ENCODE peak calls at places on chromosomes 3 and 15, in ten cellular contexts. S is H9, Y is mesothelial cell of epicardium, N is bronchial epithelial cell, V is HCT116, G is GM13977, K is thyroid gland, O is dorsolateral prefrontal cortex, R is lower leg skin, T is hepatocyte. D is an unnamed sample.

GRCh38 chr15:101359365-101359947 is 64.4 kb upstream of the SNRPA1 start:
- DNase-seq in V (no peak), O (peak), T (no peak), N (peak), R (peak), K (no peak), Y (peak), G (no peak), S (no peak), D (no peak)

GRCh38 chr3:142098974-142099373 is 50.4 kb downstream of the TFDP2 start:
- DNase-seq in Y (no peak), T (no peak), O (no peak), R (no peak), G (no peak), N (peak), K (no peak), S (no peak), V (no peak), D (no peak)

GRCh38 chr3:72494076-72495000 is 353.9 kb downstream of the SHQ1 start:
- DNase-seq in R (no peak), K (no peak), S (no peak), N (no peak), G (no peak), O (no peak), T (no peak), V (no peak), Y (no peak), D (no peak)

GRCh38 chr3:133694288-133695268 is 32.8 kb upstream of the TOPBP1 start:
- DNase-seq in Y (no peak), R (no peak), O (no peak), N (no peak), S (no peak), G (no peak), V (no peak), T (no peak), K (no peak), D (no peak)

GRCh38 chr3:12935861-12936830 is 94.8 kb upstream of the RPL32 start:
- DNase-seq in T (no peak), V (no peak), R (no peak), N (no peak), Y (no peak), O (no peak), K (no peak), G (no peak), S (no peak), D (no peak)

GRCh38 chr3:141798455-141798854 is 35.2 kb downstream of the GRK7 start:
- DNase-seq in N (no peak), Y (no peak), K (peak), R (no peak), V (no peak), T (no peak), G (no peak), S (no peak), O (no peak), D (no peak)

GRCh38 chr3:38542401-38543298 is 46.5 kb downstream of the EXOG start:
- DNase-seq in O (no peak), K (no peak), S (no peak), R (peak), N (no peak), G (no peak), T (no peak), Y (no peak), V (no peak), D (no peak)

GRCh38 chr3:71055602-71056001 is 527.9 kb downstream of the FOXP1 start:
- DNase-seq in Y (no peak), V (no peak), R (no peak), T (no peak), O (no peak), G (no peak), K (no peak), S (no peak), N (peak), D (no peak)

GRCh38 chr3:142850395-142851023 is 38.4 kb downstream of the PCOLCE2 start:
- DNase-seq in Y (no peak), T (peak), N (peak), O (no peak), K (no peak), R (no peak), S (no peak), G (no peak), V (peak), D (no peak)

GRCh38 chr15:79702621-79703020 is 194.2 kb downstream of the MTHFS start:
- DNase-seq in K (no peak), O (no peak), Y (no peak), V (no peak), S (no peak), G (no peak), N (no peak), T (no peak), R (no peak), D (no peak)

GRCh38 chr3:170815930-170816329 is 54.1 kb downstream of the RPL22L1 start:
- DNase-seq in Y (no peak), O (no peak), G (no peak), T (no peak), S (no peak), N (no peak), K (no peak), R (no peak), V (no peak), D (no peak)

GRCh38 chr3:179768080-179768479 is 115.2 kb downstream of the USP13 start:
- DNase-seq in S (peak), T (peak), N (peak), V (no peak), K (peak), Y (no peak), G (no peak), R (no peak), O (peak), D (no peak)

GRCh38 chr15:29135702-29136426 is 133.8 kb downstream of the NSMCE3 start:
- DNase-seq in O (no peak), Y (no peak), R (no peak), N (no peak), V (no peak), T (no peak), K (no peak), S (peak), G (no peak), D (no peak)

GRCh38 chr15:41546846-41547786 is 3.1 kb upstream of the RPAP1 start:
- DNase-seq in Y (no peak), G (no peak), S (no peak), O (no peak), V (peak), K (no peak), T (no peak), N (peak), R (no peak), D (no peak)

GRCh38 chr3:51530485-51530884 is 8.0 kb upstream of the RAD54L2 start:
- DNase-seq in O (no peak), G (no peak), Y (no peak), R (no peak), S (no peak), K (no peak), N (no peak), T (no peak), V (no peak), D (no peak)

GRCh38 chr3:114569186-114569585 is 275.4 kb downstream of the TIGIT start:
- DNase-seq in O (no peak), R (no peak), V (no peak), N (peak), S (no peak), Y (no peak), K (no peak), T (no peak), G (no peak), D (no peak)

GRCh38 chr15:62912808-62913207 is 129.7 kb upstream of the TPM1 start:
- DNase-seq in T (no peak), K (peak), V (no peak), Y (no peak), G (no peak), R (no peak), O (no peak), N (no peak), S (peak), D (no peak)

GRCh38 chr15:54500330-54500729 is 522.1 kb downstream of the UNC13C start:
- DNase-seq in O (no peak), R (no peak), G (no peak), V (no peak), N (no peak), T (no peak), Y (no peak), S (no peak), K (no peak), D (no peak)

GRCh38 chr3:175342196-175342595 is 483.1 kb downstream of the NAALADL2 start:
- DNase-seq in G (no peak), O (no peak), T (no peak), Y (no peak), S (no peak), R (no peak), N (no peak), K (no peak), V (no peak), D (no peak)

GRCh38 chr3:183252973-183253363 is at the start of gene B3GNT5:
- DNase-seq in N (peak), K (peak), S (peak), R (peak), Y (no peak), G (no peak), V (peak), O (no peak), T (peak), D (no peak)

GRCh38 chr3:124275421-124275820 is 283.5 kb upstream of the ROPN1 start:
- DNase-seq in K (no peak), V (no peak), O (peak), G (no peak), N (no peak), S (no peak), Y (no peak), T (no peak), R (peak), D (no peak)

GRCh38 chr3:187242435-187242834 is 45.1 kb downstream of the RTP1 start:
- DNase-seq in T (no peak), O (no peak), V (no peak), Y (no peak), S (no peak), G (no peak), N (no peak), R (no peak), K (no peak), D (no peak)

GRCh38 chr3:144424606-144425005 is 453.0 kb downstream of the DIPK2A start:
- DNase-seq in V (no peak), G (no peak), N (peak), O (no peak), S (no peak), K (peak), R (no peak), T (no peak), Y (no peak), D (no peak)

GRCh38 chr3:49895791-49896190 is 7.9 kb downstream of the MST1R start:
- DNase-seq in G (no peak), Y (no peak), O (no peak), N (no peak), K (no peak), V (no peak), S (no peak), T (no peak), R (no peak), D (no peak)

DNA sequence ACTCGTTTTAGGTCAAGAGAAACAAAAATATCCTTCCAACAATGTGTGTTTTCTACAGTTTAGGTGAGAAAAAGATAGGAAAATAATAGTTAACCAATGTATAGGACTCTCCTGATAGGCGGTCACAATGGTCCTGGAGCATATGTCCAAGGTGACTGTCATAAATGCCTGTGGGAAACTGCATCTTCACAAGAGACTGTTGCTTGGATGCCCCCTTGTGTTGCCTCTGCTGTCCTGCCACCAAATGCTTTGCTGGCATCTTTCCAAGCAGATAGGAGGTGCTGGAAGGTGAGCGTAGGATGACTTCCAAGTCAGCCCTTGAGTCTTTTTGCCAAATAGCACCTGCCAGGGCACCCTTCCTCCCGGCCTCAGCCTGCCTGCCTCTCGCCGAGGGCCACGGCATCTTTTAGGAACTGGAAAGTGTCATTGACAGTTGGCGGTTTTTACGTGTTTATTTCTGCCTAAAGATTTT is 24.1 kb upstream of the SACM1L start:
- DNase-seq in N (peak), K (peak), G (peak), S (peak), T (peak), Y (no peak), R (no peak), V (peak), O (no peak), D (peak)
- TF ChIP-seq CTCF in N (peak), K (peak), G (peak), S (peak), T (peak), Y (no peak), R (no peak), V (peak), O (peak), D (peak)

DNA sequence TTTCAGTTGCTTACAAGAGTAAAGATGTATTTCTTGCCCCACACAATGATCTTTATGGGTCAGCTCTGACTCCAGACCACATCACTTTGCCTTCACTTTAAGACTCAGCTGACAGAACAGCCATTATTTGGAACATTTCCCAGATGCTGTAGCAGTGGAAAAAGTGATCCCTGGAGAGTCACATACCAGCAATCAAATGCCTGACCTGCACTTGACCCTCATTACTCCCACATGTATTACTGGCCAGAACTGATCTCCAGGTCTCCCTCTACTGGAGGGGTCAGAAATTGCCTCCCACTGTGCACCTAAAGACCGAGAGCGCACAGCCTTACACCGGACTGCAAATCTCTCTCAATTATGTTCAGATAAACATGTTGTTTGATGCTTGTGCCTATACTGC is 88.6 kb upstream of the ZNF385D start:
- DNase-seq in S (no peak), R (no peak), Y (no peak), T (peak), N (peak), V (no peak), O (no peak), G (no peak), K (peak), D (no peak)
- TF ChIP-seq CTCF in S (peak), R (no peak), Y (no peak), T (peak), N (peak), V (peak), O (no peak), G (no peak), K (no peak), D (no peak)

GRCh38 chr3:129004639-129005295 is 3.7 kb downstream of the EFCC1 start:
- DNase-seq in G (no peak), V (no peak), K (peak), O (no peak), T (no peak), R (no peak), S (no peak), Y (no peak), N (no peak), D (no peak)

GRCh38 chr3:129001817-129002572 is 891 bp downstream of the EFCC1 start:
- DNase-seq in V (no peak), K (no peak), S (no peak), Y (no peak), O (no peak), T (no peak), R (no peak), G (no peak), N (no peak), D (no peak)

GRCh38 chr3:129002573-129003569 is 1.8 kb downstream of the EFCC1 start:
- DNase-seq in K (no peak), O (no peak), G (no peak), V (no peak), N (no peak), R (no peak), S (no peak), T (no peak), Y (no peak), D (no peak)

GRCh38 chr3:129005526-129006303 is 4.6 kb downstream of the EFCC1 start:
- DNase-seq in S (no peak), V (no peak), Y (no peak), R (no peak), N (no peak), T (no peak), K (peak), G (no peak), O (no peak), D (no peak)

GRCh38 chr3:129003578-129004112 is 2.5 kb downstream of the EFCC1 start:
- DNase-seq in S (peak), N (peak), O (no peak), G (no peak), Y (no peak), K (peak), T (peak), R (no peak), V (peak), D (no peak)
- TF ChIP-seq CTCF in S (no peak), N (peak), O (no peak), G (peak), Y (no peak), K (peak), T (peak), R (no peak), V (peak), D (peak)

GRCh38 chr3:134976948-134977347 is 181.9 kb downstream of the EPHB1 start:
- DNase-seq in K (peak), Y (no peak), G (no peak), R (no peak), V (no peak), N (no peak), O (no peak), S (no peak), T (no peak), D (no peak)
- TF ChIP-seq CTCF in K (no peak), Y (no peak), G (no peak), R (no peak), V (no peak), N (no peak), O (no peak), S (peak), T (no peak), D (no peak)

GRCh38 chr3:123068227-123069020 is 1.6 kb downstream of the PDIA5 start:
- DNase-seq in N (no peak), T (peak), K (no peak), Y (no peak), G (no peak), V (peak), R (peak), O (no peak), S (peak), D (no peak)
- TF ChIP-seq CTCF in N (no peak), T (no peak), K (no peak), Y (no peak), G (no peak), V (no peak), R (no peak), O (no peak), S (no peak), D (no peak)

D was measured in natural killer cell.